ENCODE peak calls at places on chromosome 22, in eight cellular contexts. J, X, H, L, P, I, F and R are unnamed samples.

GRCh38 chr22:48894804-48895250 is 932.8 kb downstream of the BRD1 start:
- DNase-seq in F (no peak), L (no peak), I (no peak), H (no peak), X (no peak), P (peak; percentile 11), J (no peak), R (no peak)

GRCh38 chr22:46752911-46753310 is 9.5 kb upstream of the TBC1D22A start:
- DNase-seq in P (no peak), X (no peak), F (no peak), I (no peak), H (no peak), L (no peak), J (no peak), R (no peak)

GRCh38 chr22:49764151-49764581 is 63.5 kb downstream of the BRD1 start:
- DNase-seq in J (no peak), F (no peak), L (peak; percentile 41), H (no peak), P (no peak), X (peak; percentile 56), I (no peak), R (no peak)

GRCh38 chr22:29567338-29567737 is 13.6 kb downstream of the NIPSNAP1 start:
- DNase-seq in P (no peak), L (no peak), X (no peak), H (no peak), I (no peak), J (no peak), F (no peak), R (no peak)

GRCh38 chr22:35783943-35784614 is 66.4 kb downstream of the APOL5 start:
- DNase-seq in J (no peak), F (no peak), L (no peak), P (no peak), X (no peak), I (no peak), H (no peak), R (no peak)

GRCh38 chr22:40345801-40346177 is 511 bp upstream of the ADSL start:
- DNase-seq in P (peak; percentile 63), J (no peak), I (peak; percentile 14), F (peak; percentile 55), L (peak; percentile 64), H (peak; percentile 36), X (peak; percentile 69), R (peak; percentile 47)

GRCh38 chr22:30405731-30406130 is 8.9 kb downstream of the SEC14L2 start:
- DNase-seq in X (no peak), H (no peak), P (no peak), J (no peak), I (no peak), F (no peak), L (no peak), R (no peak)

GRCh38 chr22:40057652-40058051 is 62.9 kb downstream of the FAM83F start:
- DNase-seq in F (no peak), P (no peak), X (no peak), H (no peak), L (no peak), I (no peak), J (no peak), R (no peak)

GRCh38 chr22:27409299-27409698 is 392.3 kb downstream of the MN1 start:
- DNase-seq in F (no peak), X (no peak), J (no peak), P (no peak), I (no peak), H (no peak), L (no peak), R (no peak)

GRCh38 chr22:46012881-46013281 is 35.9 kb upstream of the WNT7B start:
- DNase-seq in H (no peak), F (no peak), P (no peak), J (no peak), I (no peak), X (no peak), L (peak; percentile 54), R (no peak)

GRCh38 chr22:43658823-43659222 is 153.3 kb downstream of the EFCAB6 start:
- DNase-seq in L (no peak), J (peak; percentile 67), F (no peak), H (no peak), X (peak; percentile 77), P (no peak), I (no peak), R (no peak)

GRCh38 chr22:44935724-44936123 is 74.1 kb downstream of the PHF21B start:
- DNase-seq in L (no peak), X (no peak), P (no peak), H (no peak), I (no peak), J (no peak), F (no peak), R (no peak)
- H3K27ac ChIP-seq in L (no peak overlapping the region), X (no peak overlapping the region), P (no peak overlapping the region), H (no peak overlapping the region), I (peak overlapping the region; percentile 67), J (no peak overlapping the region), F (no peak overlapping the region), R (no peak overlapping the region)

GRCh38 chr22:20956258-20957117 is 10.6 kb upstream of the AIFM3 start:
- DNase-seq in J (peak; percentile 87), I (no peak), H (no peak), L (no peak), P (peak; percentile 89), F (no peak), X (peak; percentile 89), R (no peak)
- TF ChIP-seq CTCF in J (peak; percentile 54), I (no peak), H (no peak), L (no peak), P (no peak), F (no peak), X (peak; percentile 64), R (peak; percentile 20)

DNA sequence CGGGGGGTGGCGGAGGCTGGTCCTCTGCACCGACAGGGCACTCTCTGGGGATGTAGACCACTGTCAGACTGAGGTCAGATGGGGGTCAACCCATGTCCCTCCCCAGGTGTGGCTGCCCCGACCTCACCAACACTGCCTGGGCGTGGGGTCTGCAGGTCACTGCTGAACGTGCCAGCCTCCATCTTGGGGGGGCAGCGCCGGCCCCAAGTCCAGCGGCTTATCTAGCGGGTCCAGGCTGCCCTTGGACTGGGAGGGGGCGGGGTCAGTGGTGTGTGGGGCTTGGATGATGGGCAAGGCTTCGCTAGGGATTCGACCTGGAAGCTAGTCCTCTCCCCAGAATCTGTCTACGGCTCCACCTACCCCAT is 178.2 kb downstream of the IGLL1 start:
- DNase-seq in X (peak; percentile 48), J (no peak), F (no peak), I (no peak), H (no peak), L (no peak), P (peak; percentile 35), R (no peak)
- H3K27ac ChIP-seq in X (no peak overlapping the region), J (no peak overlapping the region), F (no peak overlapping the region), I (no peak overlapping the region), H (no peak overlapping the region), L (no peak overlapping the region), P (no peak overlapping the region), R (no peak overlapping the region)

DNA sequence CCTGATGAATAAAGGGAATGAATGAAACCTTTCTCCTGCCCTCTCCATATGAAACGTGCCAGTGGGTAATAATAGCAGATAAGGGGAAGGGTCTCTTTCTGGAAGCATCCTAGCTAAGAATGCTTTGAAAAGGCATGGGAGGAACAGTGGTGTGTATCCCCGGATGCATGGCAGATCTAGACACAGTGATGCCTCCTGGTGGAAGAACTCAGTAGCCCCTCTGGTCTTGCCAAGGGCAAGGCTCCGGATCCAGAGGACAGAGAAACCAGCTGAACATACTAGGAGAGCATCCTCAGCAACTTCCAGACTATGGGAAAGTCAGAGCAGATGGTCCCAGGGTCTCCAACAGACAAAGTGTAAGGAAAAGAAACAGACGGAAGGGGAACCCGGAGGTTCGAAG is 6.4 kb downstream of the BAIAP2L2 start:
- DNase-seq in X (peak; percentile 86), J (peak; percentile 85), I (no peak), H (no peak), P (no peak), L (peak; percentile 10), F (no peak), R (peak; percentile 44)
- TF ChIP-seq CTCF in X (peak; percentile 77), J (peak; percentile 67), I (peak; percentile 32), H (no peak), P (no peak), L (no peak), F (no peak), R (peak; percentile 41)

GRCh38 chr22:17486313-17486712 is 77.0 kb upstream of the SLC25A18 start:
- DNase-seq in P (no peak), I (no peak), J (peak; percentile 40), L (no peak), H (no peak), X (no peak), F (no peak), R (no peak)

GRCh38 chr22:17483670-17484372 is 79.5 kb upstream of the SLC25A18 start:
- DNase-seq in H (no peak), P (no peak), X (peak; percentile 14), F (no peak), L (no peak), J (no peak), I (no peak), R (peak; percentile 15)

GRCh38 chr22:17486719-17487118 is 76.6 kb upstream of the SLC25A18 start:
- DNase-seq in H (no peak), F (no peak), X (no peak), P (no peak), I (no peak), J (no peak), L (no peak), R (no peak)

GRCh38 chr22:17481424-17481823 is 81.9 kb upstream of the SLC25A18 start:
- DNase-seq in I (no peak), J (no peak), P (no peak), H (no peak), X (peak; percentile 13), L (no peak), F (no peak), R (no peak)

DNA sequence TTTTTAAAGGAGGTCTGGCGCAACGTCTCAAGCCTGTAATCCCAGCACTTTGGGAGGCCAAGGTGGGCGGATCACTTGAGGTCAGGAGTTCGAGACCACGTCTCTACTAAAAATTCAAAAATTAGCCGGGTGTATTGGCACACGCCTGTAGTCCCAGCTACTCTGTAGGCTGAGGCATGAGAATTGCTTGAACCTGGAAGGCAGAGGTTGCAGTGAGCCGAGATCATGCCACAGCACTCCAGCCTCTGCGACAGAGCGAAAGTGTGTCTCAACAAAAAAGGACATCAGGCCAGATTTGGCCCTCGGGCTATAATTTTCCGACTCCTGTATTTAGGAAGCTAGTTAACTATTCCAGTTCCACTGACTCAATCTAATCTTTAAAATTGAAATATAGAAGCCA is 78.7 kb upstream of the SLC25A18 start:
- DNase-seq in F (no peak), J (no peak), H (no peak), X (peak; percentile 1), L (no peak), I (no peak), P (no peak), R (no peak)
- H3K27ac ChIP-seq in F (no peak overlapping the region), J (no peak overlapping the region), H (no peak overlapping the region), X (no peak overlapping the region), L (no peak overlapping the region), I (peak overlapping the region; percentile 50), P (no peak overlapping the region), R (peak overlapping the region; percentile 70)